ENCODE peak calls at places on chromosomes 1 and 21, in seven cellular contexts. E, W, D, G, X, Q and H are unnamed samples.

GRCh38 chr1:4585216-4585615 is 69.2 kb upstream of the AJAP1 start:
- DNase-seq in E (no peak), W (no peak), D (no peak), G (no peak), X (peak), Q (no peak), H (no peak)

GRCh38 chr1:173603056-173603591 is at the start of gene SLC9C2:
- DNase-seq in E (peak), W (no peak), D (peak), G (peak), X (no peak), Q (no peak), H (no peak)

GRCh38 chr1:232226197-232226681 is 403.7 kb downstream of the SIPA1L2 start:
- DNase-seq in E (peak), W (no peak), D (peak), G (no peak), X (peak), Q (no peak), H (peak)

GRCh38 chr1:172460901-172461315 is 17.0 kb upstream of the PIGC start:
- DNase-seq in E (peak), W (no peak), D (no peak), G (no peak), X (peak), Q (no peak), H (no peak)

GRCh38 chr1:220775238-220775853 is 11.4 kb upstream of the MTARC1 start:
- DNase-seq in E (peak), W (peak), D (peak), G (peak), X (peak), Q (no peak), H (peak)

GRCh38 chr1:25647106-25647505 is 30.5 kb downstream of the MAN1C1 start:
- DNase-seq in E (no peak), W (no peak), D (no peak), G (no peak), X (no peak), Q (no peak), H (no peak)

GRCh38 chr21:38531610-38532009 is 33.3 kb upstream of the ERG start:
- DNase-seq in E (no peak), W (no peak), D (peak), G (no peak), X (no peak), Q (no peak), H (no peak)

GRCh38 chr1:232884262-232884661 is 66.1 kb upstream of the NTPCR start:
- DNase-seq in E (peak), W (no peak), D (no peak), G (no peak), X (no peak), Q (no peak), H (no peak)

GRCh38 chr1:951364-951763 is 7.7 kb downstream of the NOC2L start:
- DNase-seq in E (no peak), W (no peak), D (peak), G (no peak), X (peak), Q (no peak), H (no peak)

GRCh38 chr1:33661791-33662190 is 189.3 kb downstream of the ZSCAN20 start:
- DNase-seq in E (no peak), W (no peak), D (no peak), G (no peak), X (no peak), Q (no peak), H (no peak)

GRCh38 chr1:226697151-226697575 is 41.9 kb downstream of the ITPKB start:
- DNase-seq in E (peak), W (no peak), D (peak), G (no peak), X (no peak), Q (no peak), H (peak)

GRCh38 chr1:220886470-220887201 is 7.4 kb downstream of the HLX start:
- DNase-seq in E (no peak), W (no peak), D (no peak), G (no peak), X (no peak), Q (no peak), H (no peak)

GRCh38 chr1:87706779-87707228 is 378.1 kb downstream of the LMO4 start:
- DNase-seq in E (peak), W (no peak), D (no peak), G (no peak), X (no peak), Q (no peak), H (no peak)

GRCh38 chr1:28295936-28296335 is 32.9 kb upstream of the MED18 start:
- DNase-seq in E (no peak), W (no peak), D (no peak), G (no peak), X (no peak), Q (no peak), H (no peak)

GRCh38 chr1:13775916-13776315 is 75.9 kb downstream of the PRDM2 start:
- DNase-seq in E (no peak), W (no peak), D (no peak), G (no peak), X (no peak), Q (no peak), H (no peak)

GRCh38 chr1:109630081-109630880 is 10.6 kb downstream of the AMPD2 start:
- DNase-seq in E (no peak), W (no peak), D (no peak), G (peak), X (peak), Q (no peak), H (no peak)

GRCh38 chr1:203799157-203799556 is 3.7 kb downstream of the ZBED6 start:
- DNase-seq in E (no peak), W (no peak), D (no peak), G (no peak), X (no peak), Q (no peak), H (no peak)

GRCh38 chr21:17726047-17726446 is 93.1 kb downstream of the C21orf91 start:
- DNase-seq in E (no peak), W (no peak), D (peak), G (no peak), X (peak), Q (no peak), H (peak)

GRCh38 chr1:90612033-90612432 is 105.1 kb downstream of the BARHL2 start:
- DNase-seq in E (no peak), W (no peak), D (no peak), G (no peak), X (no peak), Q (no peak), H (no peak)

GRCh38 chr1:54248966-54249365 is 49.0 kb downstream of the MRPL37 start:
- DNase-seq in E (peak), W (no peak), D (no peak), G (no peak), X (no peak), Q (no peak), H (no peak)
- TF ChIP-seq CTCF in E (no peak), W (no peak), D (no peak), G (no peak), X (no peak), Q (no peak), H (no peak)

DNA sequence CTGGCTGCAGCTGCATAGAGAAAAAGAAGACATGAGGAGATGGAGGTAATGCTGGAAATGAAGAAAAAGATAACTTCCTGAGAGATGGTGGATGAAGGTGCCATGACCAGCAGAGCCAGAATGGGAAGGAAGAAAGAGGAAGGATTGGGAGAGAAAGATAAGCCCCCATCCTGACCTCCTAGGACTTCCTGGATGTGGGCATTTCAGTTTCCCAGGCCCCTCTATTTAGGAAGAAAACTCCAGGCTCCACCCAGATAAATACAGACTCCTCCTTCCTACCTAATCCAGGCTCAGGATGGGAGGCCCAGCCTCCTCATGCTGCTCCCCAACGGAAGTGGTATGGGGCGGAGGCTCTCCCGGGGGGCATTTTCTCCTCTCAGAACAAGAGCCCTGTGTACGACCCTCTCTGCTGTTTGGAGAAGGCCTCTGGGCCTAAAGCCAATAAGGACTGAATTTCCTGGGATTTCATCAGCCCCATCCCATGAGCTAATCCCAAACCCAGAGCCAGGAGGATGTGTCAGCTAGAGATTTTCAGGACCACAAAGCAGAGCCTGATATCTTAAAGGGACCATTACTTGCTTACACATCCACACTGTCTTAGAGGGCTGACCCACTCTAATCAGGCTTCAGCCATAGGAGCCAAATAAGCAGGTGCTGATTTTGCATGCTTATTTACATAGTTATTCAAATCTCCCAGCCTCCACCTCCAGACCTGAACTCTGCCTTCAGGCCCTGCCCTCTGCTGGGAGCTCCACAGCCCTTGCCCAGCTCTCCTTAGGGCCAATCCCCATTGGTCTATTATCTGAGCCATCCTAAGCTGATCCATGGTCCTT is 5.1 kb upstream of the ARHGEF2 start:
- DNase-seq in E (peak), W (peak), D (peak), G (no peak), X (peak), Q (no peak), H (peak)
- TF ChIP-seq CTCF in E (peak), W (no peak), D (peak), G (no peak), X (no peak), Q (no peak), H (peak)

GRCh38 chr1:59779949-59780348 is 34.8 kb upstream of the HOOK1 start:
- DNase-seq in E (no peak), W (no peak), D (no peak), G (no peak), X (peak), Q (no peak), H (no peak)
- TF ChIP-seq CTCF in E (no peak), W (no peak), D (peak), G (no peak), X (peak), Q (no peak), H (peak)

GRCh38 chr1:7042322-7043231 is 257.3 kb downstream of the CAMTA1 start:
- DNase-seq in E (peak), W (no peak), D (peak), G (no peak), X (peak), Q (no peak), H (peak)
- TF ChIP-seq CTCF in E (peak), W (peak), D (peak), G (peak), X (peak), Q (no peak), H (peak)

DNA sequence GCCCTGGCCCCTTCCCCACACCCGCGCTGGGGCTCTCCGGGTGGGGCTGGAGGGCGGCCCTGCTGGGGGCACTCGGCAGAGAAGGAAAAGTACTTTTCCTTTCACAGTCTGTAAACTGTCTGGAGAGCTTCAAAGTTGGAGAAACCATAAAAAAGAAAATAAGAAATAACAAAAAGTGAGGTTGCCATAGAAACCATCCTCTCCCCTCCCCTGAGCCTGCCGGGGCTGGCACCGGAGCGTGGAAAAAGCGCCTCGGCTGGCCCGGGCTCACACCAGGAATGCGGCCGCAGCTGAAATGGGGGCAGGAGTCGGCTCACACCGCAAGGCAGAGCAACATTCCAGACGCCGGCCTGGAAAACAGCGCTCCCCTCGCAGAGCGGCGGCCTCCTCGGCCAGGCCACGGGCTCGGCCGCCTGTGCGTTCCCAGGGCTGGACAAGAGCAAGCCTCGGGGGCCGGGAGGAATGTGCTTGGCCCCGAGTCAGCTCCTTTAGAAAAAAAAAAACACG is 69.2 kb downstream of the MORN1 start:
- DNase-seq in E (peak), W (peak), D (peak), G (peak), X (peak), Q (no peak), H (no peak)
- TF ChIP-seq CTCF in E (peak), W (no peak), D (no peak), G (no peak), X (no peak), Q (no peak), H (no peak)